ENCODE peak calls at places on chromosomes 2 and 18, in seven cellular contexts. M, E, Z, S, Y, Q and U are unnamed samples.

GRCh38 chr2:172865422-172865821 is 129.8 kb downstream of the RAPGEF4 start:
- DNase-seq in M (no peak), E (no peak), Z (no peak), S (peak), Y (no peak), Q (no peak), U (no peak)

GRCh38 chr18:56240405-56240804 is 398.0 kb downstream of the TXNL1 start:
- DNase-seq in M (no peak), E (no peak), Z (no peak), S (peak), Y (no peak), Q (no peak), U (no peak)

GRCh38 chr2:67566958-67567635 is 170.0 kb downstream of the ETAA1 start:
- DNase-seq in M (no peak), E (no peak), Z (no peak), S (peak), Y (no peak), Q (no peak), U (no peak)

GRCh38 chr2:36294290-36294689 is 61.3 kb upstream of the CRIM1 start:
- DNase-seq in M (no peak), E (no peak), Z (no peak), S (no peak), Y (no peak), Q (no peak), U (no peak)

GRCh38 chr2:133360190-133360589 is 208.1 kb downstream of the NCKAP5 start:
- DNase-seq in M (no peak), E (no peak), Z (no peak), S (no peak), Y (no peak), Q (no peak), U (no peak)

GRCh38 chr18:40676676-40677075 is 1278.4 kb upstream of the PIK3C3 start:
- DNase-seq in M (no peak), E (no peak), Z (no peak), S (peak), Y (no peak), Q (no peak), U (no peak)

GRCh38 chr18:57630002-57630758 is 8.5 kb upstream of the NARS1 start:
- DNase-seq in M (peak), E (peak), Z (peak), S (peak), Y (peak), Q (peak), U (peak)

GRCh38 chr2:52334185-52334584 is 1302.3 kb upstream of the NRXN1 start:
- DNase-seq in M (no peak), E (no peak), Z (no peak), S (no peak), Y (no peak), Q (no peak), U (no peak)

GRCh38 chr18:27861539-27861938 is 315.4 kb downstream of the CDH2 start:
- DNase-seq in M (no peak), E (no peak), Z (no peak), S (no peak), Y (peak), Q (peak), U (no peak)

GRCh38 chr2:237861875-237862527 is 2.6 kb downstream of the RAMP1 start:
- DNase-seq in M (no peak), E (no peak), Z (no peak), S (no peak), Y (no peak), Q (no peak), U (no peak)

GRCh38 chr2:100747996-100748615 is 71.8 kb upstream of the NPAS2 start:
- DNase-seq in M (no peak), E (no peak), Z (no peak), S (no peak), Y (no peak), Q (no peak), U (no peak)

GRCh38 chr2:105005601-105006000 is 32.3 kb upstream of the MRPS9 start:
- DNase-seq in M (no peak), E (no peak), Z (no peak), S (no peak), Y (no peak), Q (peak), U (no peak)

GRCh38 chr2:188142636-188143035 is 149.0 kb upstream of the GULP1 start:
- DNase-seq in M (no peak), E (no peak), Z (no peak), S (peak), Y (no peak), Q (no peak), U (no peak)